ENCODE peak calls at places on chromosome 4, in ten cellular contexts. Z is stimulated activated CD8-positive, alpha-beta memory T cell treated with anti-CD3 and anti-CD28 coated beads, Interleukin-2, amount 100 ng/mL, for 1 hour; K is Kasumi-1; R is A549; T is EL; E is NCI-H524; B is GM12892; L is activated CD8-positive, alpha-beta memory T cell treated with anti-CD3 and anti-CD28 coated beads for 24 hours; O is posterior cingulate gyrus; X is effector memory CD4-positive, alpha-beta T cell. C is an unnamed sample.
A peak's percentile ranks its signal among the peaks of the same experiment; 100 is the strongest.

GRCh38 chr4:139903845-139904244 is 238.2 kb downstream of the MGST2 start:
- DNase-seq in E (no peak), B (no peak), Z (no peak), L (no peak), R (no peak), K (no peak), O (no peak), T (no peak), X (no peak), C (no peak)

GRCh38 chr4:19309365-19309764 is 942.3 kb upstream of the SLIT2 start:
- DNase-seq in T (peak; percentile 65), X (no peak), L (no peak), E (peak; percentile 31), B (no peak), K (peak; percentile 29), R (no peak), Z (no peak), O (no peak), C (peak; percentile 49)

GRCh38 chr4:109440948-109441347 is 7.3 kb downstream of the SEC24B start:
- DNase-seq in E (no peak), T (no peak), O (no peak), L (no peak), B (no peak), Z (no peak), K (no peak), R (no peak), X (no peak), C (no peak)

GRCh38 chr4:7416745-7417432 is 17.8 kb downstream of the PSAPL1 start:
- DNase-seq in B (no peak), X (no peak), L (no peak), K (no peak), Z (no peak), E (no peak), T (no peak), R (no peak), O (no peak), C (no peak)

GRCh38 chr4:173360587-173361221 is 10.1 kb upstream of the SAP30 start:
- DNase-seq in X (no peak), R (peak; percentile 8), O (no peak), T (peak; percentile 19), Z (no peak), B (no peak), L (no peak), E (peak; percentile 0), K (peak; percentile 44), C (no peak)

GRCh38 chr4:88963817-88964216 is 93.2 kb downstream of the FAM13A start:
- DNase-seq in R (peak; percentile 3), B (no peak), Z (no peak), E (no peak), O (no peak), L (no peak), T (peak; percentile 16), X (no peak), K (no peak), C (no peak)

GRCh38 chr4:166228112-166228511 is 355.1 kb downstream of the TLL1 start:
- DNase-seq in O (no peak), K (no peak), T (no peak), Z (no peak), X (no peak), R (no peak), L (no peak), B (no peak), E (no peak), C (no peak)

GRCh38 chr4:101114936-101115372 is 232.4 kb downstream of the PPP3CA start:
- DNase-seq in T (no peak), R (no peak), L (no peak), O (no peak), Z (no peak), E (no peak), B (no peak), K (no peak), X (no peak), C (peak; percentile 24)

GRCh38 chr4:28709821-28710330 is 1849.2 kb downstream of the STIM2 start:
- DNase-seq in O (no peak), B (no peak), K (no peak), X (no peak), Z (no peak), L (no peak), T (peak; percentile 40), E (no peak), R (no peak), C (peak; percentile 7)

GRCh38 chr4:169079942-169080827 is 70.1 kb upstream of the CBR4 start:
- DNase-seq in Z (no peak), B (peak; percentile 40), T (no peak), E (no peak), L (peak; percentile 59), K (peak; percentile 85), X (no peak), O (no peak), R (no peak), C (peak; percentile 77)

GRCh38 chr4:73948990-73949706 is 32.7 kb downstream of the PF4 start:
- DNase-seq in L (no peak), T (no peak), E (no peak), O (no peak), Z (no peak), K (no peak), X (no peak), B (no peak), R (no peak), C (no peak)

GRCh38 chr4:14254252-14254651 is 626.7 kb upstream of the BOD1L1 start:
- DNase-seq in K (peak; percentile 27), L (no peak), R (peak; percentile 2), X (no peak), T (peak; percentile 32), O (no peak), B (no peak), Z (no peak), E (peak; percentile 59), C (peak; percentile 40)

GRCh38 chr4:85051526-85051925 is 85.0 kb upstream of the WDFY3 start:
- DNase-seq in Z (no peak), R (no peak), B (no peak), L (no peak), O (no peak), K (no peak), E (no peak), T (no peak), X (no peak), C (no peak)

GRCh38 chr4:118823471-118823870 is 12.5 kb downstream of the SEC24D start:
- DNase-seq in T (no peak), K (no peak), X (no peak), B (no peak), Z (no peak), E (no peak), L (no peak), O (no peak), R (no peak), C (no peak)

GRCh38 chr4:167032876-167033275 is 201.4 kb downstream of the SPOCK3 start:
- DNase-seq in O (no peak), X (no peak), B (no peak), E (no peak), R (no peak), Z (no peak), K (no peak), L (no peak), T (peak; percentile 24), C (no peak)

GRCh38 chr4:5504486-5504885 is 203.9 kb downstream of the EVC2 start:
- DNase-seq in K (no peak), Z (no peak), L (no peak), B (no peak), X (no peak), O (no peak), R (no peak), T (no peak), E (no peak), C (no peak)

GRCh38 chr4:40059362-40059761 is 2.7 kb downstream of the N4BP2 start:
- DNase-seq in L (peak; percentile 38), B (no peak), R (no peak), O (no peak), X (no peak), Z (no peak), E (peak; percentile 3), T (no peak), K (no peak), C (no peak)

GRCh38 chr4:162056947-162057346 is 106.9 kb downstream of the FSTL5 start:
- DNase-seq in O (no peak), L (no peak), E (peak; percentile 78), X (no peak), T (no peak), K (no peak), R (no peak), Z (no peak), B (no peak), C (no peak)

GRCh38 chr4:152633118-152633517 is 46.7 kb downstream of the TMEM154 start:
- DNase-seq in K (no peak), T (no peak), L (no peak), E (no peak), B (no peak), X (no peak), Z (no peak), R (no peak), O (no peak), C (no peak)

GRCh38 chr4:26238782-26239647 is 81.8 kb upstream of the RBPJ start:
- DNase-seq in K (no peak), B (no peak), O (peak; percentile 38), L (no peak), Z (no peak), E (peak; percentile 99), T (peak; percentile 71), R (no peak), X (no peak), C (peak; percentile 67)

GRCh38 chr4:158202475-158202874 is 7.8 kb upstream of the TMEM144 start:
- DNase-seq in L (no peak), O (no peak), T (no peak), K (no peak), R (no peak), B (no peak), X (no peak), E (no peak), Z (no peak), C (no peak)

GRCh38 chr4:14149469-14150030 is 522.0 kb upstream of the BOD1L1 start:
- DNase-seq in X (no peak), E (no peak), T (no peak), B (no peak), L (no peak), K (no peak), Z (no peak), R (no peak), O (no peak), C (no peak)

GRCh38 chr4:10781805-10782204 is 97.2 kb upstream of the CLNK start:
- DNase-seq in O (no peak), E (no peak), X (no peak), K (no peak), R (no peak), B (peak; percentile 7), T (no peak), Z (no peak), L (no peak), C (no peak)

GRCh38 chr4:38209654-38210053 is 249.5 kb downstream of the PTTG2 start:
- DNase-seq in K (no peak), T (no peak), B (no peak), E (no peak), X (no peak), L (no peak), O (no peak), R (no peak), Z (no peak), C (no peak)

GRCh38 chr4:78650106-78651021 is 98.8 kb downstream of the ANXA3 start:
- DNase-seq in E (no peak), Z (no peak), X (no peak), T (peak; percentile 91), O (no peak), L (no peak), B (no peak), K (no peak), R (no peak), C (peak; percentile 80)

GRCh38 chr4:86848732-86849617 is at the start of gene SLC10A6:
- DNase-seq in K (no peak), R (no peak), O (peak; percentile 12), B (no peak), L (no peak), E (no peak), X (no peak), T (no peak), Z (no peak), C (no peak)

GRCh38 chr4:8547108-8547911 is 32.9 kb upstream of the GPR78 start:
- DNase-seq in L (no peak), E (peak; percentile 31), Z (no peak), K (no peak), B (no peak), X (no peak), O (no peak), R (no peak), T (peak; percentile 89), C (peak; percentile 71)

GRCh38 chr4:104344342-104344980 is 150.2 kb downstream of the CXXC4 start:
- DNase-seq in L (no peak), X (no peak), R (no peak), B (no peak), Z (no peak), T (no peak), K (no peak), O (no peak), E (no peak), C (no peak)